ENCODE peak calls at places on chromosomes 2 and 18, in eight cellular contexts. R is breast epithelium, V is heart right ventricle, F is adrenal gland, O is HL-60, J is stomach, U is psoas muscle, Z is esophagus muscularis mucosa. X is an unnamed sample.
A peak's percentile ranks its signal among the peaks of the same experiment; 100 is the strongest.

GRCh38 chr2:126975671-126976655 is 77.3 kb downstream of the TEX51 start:
- DNase-seq in R (no peak), V (no peak), F (no peak), O (no peak), J (no peak), U (no peak), Z (no peak), X (no peak)

GRCh38 chr2:80322337-80322920 is 17.9 kb upstream of the LRRTM1 start:
- DNase-seq in R (no peak), V (no peak), F (no peak), O (no peak), J (no peak), U (no peak), Z (no peak), X (no peak)

GRCh38 chr2:177332992-177333388 is 59.6 kb upstream of the AGPS start:
- DNase-seq in R (no peak), V (no peak), F (no peak), O (no peak), J (no peak), U (no peak), Z (no peak), X (no peak)

GRCh38 chr2:84395819-84396218 is 63.3 kb downstream of the SUCLG1 start:
- DNase-seq in R (no peak), V (no peak), F (no peak), O (no peak), J (no peak), U (no peak), Z (no peak), X (peak; percentile 13)

GRCh38 chr2:233451950-233452349 is 97.7 kb downstream of the DGKD start:
- DNase-seq in R (no peak), V (no peak), F (no peak), O (no peak), J (no peak), U (no peak), Z (no peak), X (no peak)

GRCh38 chr2:149383340-149383739 is 53.0 kb downstream of the LYPD6 start:
- DNase-seq in R (no peak), V (no peak), F (no peak), O (no peak), J (no peak), U (no peak), Z (no peak), X (no peak)

GRCh38 chr2:68255736-68256450 is 3.6 kb upstream of the PPP3R1 start:
- DNase-seq in R (no peak), V (no peak), F (no peak), O (no peak), J (no peak), U (no peak), Z (no peak), X (no peak)

GRCh38 chr2:159797468-159798375 is at the start of gene CD302:
- DNase-seq in R (peak; percentile 37), V (peak; percentile 80), F (peak; percentile 78), O (peak; percentile 80), J (peak; percentile 58), U (peak; percentile 83), Z (peak; percentile 92), X (peak; percentile 34)

GRCh38 chr2:12931211-12931844 is 214.6 kb downstream of the TRIB2 start:
- DNase-seq in R (no peak), V (peak; percentile 45), F (no peak), O (no peak), J (no peak), U (no peak), Z (no peak), X (no peak)

GRCh38 chr18:63603772-63604171 is 16.6 kb downstream of the SERPINB13 start:
- DNase-seq in R (no peak), V (no peak), F (no peak), O (no peak), J (no peak), U (no peak), Z (no peak), X (peak; percentile 24)

GRCh38 chr18:9468998-9469397 is 6.3 kb upstream of the RALBP1 start:
- DNase-seq in R (no peak), V (no peak), F (no peak), O (no peak), J (no peak), U (no peak), Z (no peak), X (no peak)

GRCh38 chr2:240322991-240323390 is 112.5 kb upstream of the GPC1 start:
- DNase-seq in R (no peak), V (no peak), F (no peak), O (no peak), J (no peak), U (no peak), Z (no peak), X (no peak)

GRCh38 chr2:105175231-105175630 is 66.3 kb upstream of the GPR45 start:
- DNase-seq in R (no peak), V (no peak), F (no peak), O (no peak), J (no peak), U (no peak), Z (no peak), X (no peak)

GRCh38 chr2:85758361-85759256 is 4.8 kb downstream of the ATOH8 start:
- DNase-seq in R (peak; percentile 78), V (no peak), F (no peak), O (peak; percentile 52), J (peak; percentile 42), U (no peak), Z (no peak), X (no peak)

GRCh38 chr2:137966043-137966442 is 1.8 kb downstream of the HNMT start:
- DNase-seq in R (no peak), V (no peak), F (no peak), O (no peak), J (no peak), U (no peak), Z (no peak), X (no peak)

DNA sequence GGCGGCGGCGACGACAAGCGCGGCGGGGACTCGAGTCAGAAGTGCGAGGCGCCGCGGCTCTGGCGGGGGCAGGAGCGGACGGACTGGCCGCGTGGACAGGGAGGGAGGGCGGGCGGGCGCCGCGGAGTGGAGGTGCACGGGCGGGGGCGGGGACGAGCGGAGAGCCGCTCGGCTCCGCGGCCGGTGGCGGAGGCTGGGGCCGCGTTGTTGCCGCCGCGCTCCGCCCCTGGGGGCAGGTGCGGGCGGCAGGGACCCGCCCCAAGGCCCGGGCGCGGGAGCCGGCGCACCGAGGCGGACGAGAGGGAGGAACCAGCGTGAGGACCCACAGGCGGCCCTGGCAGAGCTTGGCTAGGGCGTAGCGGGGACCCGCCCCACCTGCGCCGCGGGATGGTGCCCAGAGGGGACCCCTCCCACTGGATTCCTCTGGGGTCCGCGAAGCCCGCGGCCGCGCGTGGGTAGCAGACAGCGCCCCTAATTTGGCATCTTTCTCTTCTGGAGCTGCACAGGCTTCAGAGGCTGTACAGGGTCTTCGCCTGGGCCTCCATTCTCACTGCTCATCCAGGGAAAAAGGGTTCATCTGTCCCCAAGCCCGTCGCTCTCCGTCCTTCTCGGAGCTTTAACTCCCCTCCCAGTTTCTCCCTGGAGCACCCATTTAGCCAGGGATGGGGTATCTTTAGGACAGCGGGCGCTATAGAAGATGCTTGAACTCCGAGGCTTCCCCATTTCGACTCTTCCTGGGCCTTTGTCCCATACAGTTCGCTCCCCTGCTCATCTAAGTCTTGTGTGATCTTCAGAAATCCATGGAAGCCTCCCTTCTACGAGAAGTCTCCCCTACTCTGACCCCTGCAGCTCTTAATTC is at the start of gene TMEM163:
- DNase-seq in R (no peak), V (no peak), F (peak; percentile 54), O (no peak), J (peak; percentile 52), U (peak; percentile 53), Z (peak; percentile 84), X (no peak)
- H3K27me3 ChIP-seq in R (peaks cover 34% of the 10 kb centered on the region), V (peaks cover 88% of the 10 kb centered on the region), F (peaks cover 6% of the 10 kb centered on the region), O (peaks cover 49% of the 10 kb centered on the region), J (no peaks in the 10 kb centered on the region), U (peaks cover 7% of the 10 kb centered on the region), Z (peaks cover 26% of the 10 kb centered on the region), X (peaks cover 64% of the 10 kb centered on the region)

GRCh38 chr2:202361133-202361532 is 15.0 kb upstream of the BMPR2 start:
- DNase-seq in R (no peak), V (no peak), F (no peak), O (no peak), J (no peak), U (no peak), Z (no peak), X (no peak)

GRCh38 chr2:202355993-202356505 is 20.1 kb upstream of the BMPR2 start:
- DNase-seq in R (no peak), V (no peak), F (peak; percentile 2), O (no peak), J (no peak), U (no peak), Z (no peak), X (no peak)

DNA sequence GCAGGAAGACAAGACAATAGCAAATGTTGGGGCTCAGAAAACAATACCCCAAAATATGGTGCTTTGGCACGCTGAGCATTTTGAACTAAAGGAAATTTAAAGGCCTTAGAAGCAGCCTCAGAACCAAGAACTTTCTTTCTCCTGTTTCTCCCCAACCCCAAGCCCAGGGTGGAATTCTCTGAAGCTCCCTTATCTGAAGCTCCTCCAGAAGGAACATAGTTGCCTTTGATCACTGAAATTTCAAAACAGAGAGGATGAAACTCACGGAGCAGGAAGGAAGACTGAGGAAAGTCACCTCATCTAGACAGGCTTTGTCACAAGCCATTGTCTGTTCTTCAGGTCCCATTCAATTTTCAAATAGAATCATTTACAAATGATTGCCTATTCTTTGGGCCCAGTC is 15.5 kb upstream of the BMPR2 start:
- DNase-seq in R (no peak), V (no peak), F (no peak), O (no peak), J (no peak), U (no peak), Z (no peak), X (no peak)
- H3K27ac ChIP-seq in R (no peak overlapping the region), V (no peak overlapping the region), F (no peak overlapping the region), O (no peak overlapping the region), J (no peak overlapping the region), U (no peak overlapping the region), Z (no peak overlapping the region), X (no peak overlapping the region)

GRCh38 chr2:9796056-9796792 is 47.0 kb upstream of the TAF1B start:
- DNase-seq in R (no peak), V (no peak), F (no peak), O (no peak), J (no peak), U (no peak), Z (no peak), X (no peak)
- TF ChIP-seq CTCF in R (no peak), V (no peak), F (no peak), O (no peak), J (no peak), U (no peak), Z (no peak), X (peak; percentile 56)

DNA sequence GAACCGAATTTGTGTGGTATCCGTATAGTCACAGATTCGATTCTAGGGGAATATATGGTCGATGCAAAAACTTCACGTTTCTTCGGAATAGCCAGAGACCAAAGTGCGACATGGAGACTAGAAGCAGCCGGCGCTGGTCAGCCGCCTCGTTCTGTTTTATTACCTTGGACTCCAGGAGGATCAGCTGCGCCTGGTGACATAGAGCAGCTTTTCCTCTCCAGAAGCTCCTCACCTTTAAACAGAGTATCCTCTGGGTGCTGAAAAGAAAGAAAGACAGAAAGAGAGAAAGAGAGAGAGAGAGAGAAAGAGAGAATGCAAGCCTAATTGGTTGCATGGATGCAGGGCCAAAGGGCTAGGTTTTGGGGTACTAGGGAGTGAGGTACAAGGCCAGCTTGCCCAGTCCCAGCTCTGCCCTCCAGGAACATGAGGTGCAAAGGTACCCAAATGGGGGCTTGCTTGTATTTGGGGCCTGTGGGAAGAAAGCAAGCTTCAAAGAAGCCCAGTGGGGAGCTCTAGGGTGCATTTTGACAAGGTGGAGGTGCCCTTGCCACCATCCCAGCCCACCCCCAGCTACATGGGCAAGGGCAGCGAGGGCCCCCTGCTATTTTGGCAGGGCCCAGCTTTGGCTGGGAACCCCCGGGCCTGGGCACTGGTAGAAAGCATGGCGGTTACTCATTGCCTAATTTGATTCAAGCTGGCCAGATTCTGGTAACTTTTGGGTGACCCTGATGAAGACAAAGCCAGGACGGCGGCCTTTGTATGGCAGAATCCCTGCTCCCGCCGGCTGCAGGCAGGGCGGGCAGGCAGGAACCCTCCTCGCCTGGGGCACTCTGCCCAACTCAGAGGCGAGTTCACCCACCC is 782 bp upstream of the HOXD4 start:
- DNase-seq in R (no peak), V (no peak), F (no peak), O (no peak), J (peak; percentile 14), U (no peak), Z (no peak), X (no peak)
- H3K27me3 ChIP-seq in R (peaks cover 83% of the 10 kb centered on the region), V (peaks cover 100% of the 10 kb centered on the region), F (no peaks in the 10 kb centered on the region), O (peaks cover 75% of the 10 kb centered on the region), J (peaks cover 27% of the 10 kb centered on the region), U (no peaks in the 10 kb centered on the region), Z (peaks cover 81% of the 10 kb centered on the region), X (peaks cover 93% of the 10 kb centered on the region)

X was measured in brain microvascular endothelial cell.